ENCODE peak calls at places on chromosomes 3 and 15, in eight cellular contexts. One of them, this sample, is unnamed.

GRCh38 chr3:104564045-104564643 is 802.6 kb upstream of the ALCAM start:
- DNase-seq in activated CD8-positive, alpha-beta memory T cell treated with anti-CD3 and anti-CD28 coated beads for 48 hours: peak
- DNase-seq in WERI-Rb-1: peak
- DNase-seq in sciatic nerve: peak
- DNase-seq in anterior cingulate cortex: peak
- DNase-seq in fibroblast of lung: peak
- DNase-seq in stimulated activated CD4-positive, alpha-beta T cell treated with anti-CD3 and anti-CD28 coated beads, Interleukin-1b, Interleukin-23, amount 100 ng/mL, for 24 hours: peak
- DNase-seq in caudate nucleus: no peak
- DNase-seq in this sample: peak

GRCh38 chr15:52527196-52527897 is 1.3 kb downstream of the MYO5A start:
- DNase-seq in sciatic nerve: no peak
- DNase-seq in WERI-Rb-1: no peak
- DNase-seq in anterior cingulate cortex: no peak
- DNase-seq in stimulated activated CD4-positive, alpha-beta T cell treated with anti-CD3 and anti-CD28 coated beads, Interleukin-1b, Interleukin-23, amount 100 ng/mL, for 24 hours: no peak
- DNase-seq in activated CD8-positive, alpha-beta memory T cell treated with anti-CD3 and anti-CD28 coated beads for 48 hours: no peak
- DNase-seq in caudate nucleus: no peak
- DNase-seq in fibroblast of lung: no peak
- DNase-seq in this sample: no peak

GRCh38 chr3:159788291-159788690 is 200.3 kb upstream of the IL12A start:
- DNase-seq in stimulated activated CD4-positive, alpha-beta T cell treated with anti-CD3 and anti-CD28 coated beads, Interleukin-1b, Interleukin-23, amount 100 ng/mL, for 24 hours: no peak
- DNase-seq in fibroblast of lung: peak
- DNase-seq in anterior cingulate cortex: no peak
- DNase-seq in WERI-Rb-1: no peak
- DNase-seq in activated CD8-positive, alpha-beta memory T cell treated with anti-CD3 and anti-CD28 coated beads for 48 hours: no peak
- DNase-seq in caudate nucleus: no peak
- DNase-seq in sciatic nerve: no peak
- DNase-seq in this sample: no peak

GRCh38 chr3:152402698-152403456 is 134.1 kb downstream of the MBNL1 start:
- DNase-seq in stimulated activated CD4-positive, alpha-beta T cell treated with anti-CD3 and anti-CD28 coated beads, Interleukin-1b, Interleukin-23, amount 100 ng/mL, for 24 hours: no peak
- DNase-seq in anterior cingulate cortex: no peak
- DNase-seq in activated CD8-positive, alpha-beta memory T cell treated with anti-CD3 and anti-CD28 coated beads for 48 hours: no peak
- DNase-seq in WERI-Rb-1: no peak
- DNase-seq in fibroblast of lung: peak
- DNase-seq in caudate nucleus: no peak
- DNase-seq in sciatic nerve: no peak
- DNase-seq in this sample: no peak

GRCh38 chr3:169325821-169326220 is 337.7 kb downstream of the MECOM start:
- DNase-seq in caudate nucleus: no peak
- DNase-seq in fibroblast of lung: no peak
- DNase-seq in sciatic nerve: no peak
- DNase-seq in stimulated activated CD4-positive, alpha-beta T cell treated with anti-CD3 and anti-CD28 coated beads, Interleukin-1b, Interleukin-23, amount 100 ng/mL, for 24 hours: no peak
- DNase-seq in WERI-Rb-1: no peak
- DNase-seq in anterior cingulate cortex: no peak
- DNase-seq in activated CD8-positive, alpha-beta memory T cell treated with anti-CD3 and anti-CD28 coated beads for 48 hours: no peak
- DNase-seq in this sample: no peak

GRCh38 chr15:33559207-33559890 is 248.6 kb downstream of the RYR3 start:
- DNase-seq in anterior cingulate cortex: no peak
- DNase-seq in fibroblast of lung: no peak
- DNase-seq in sciatic nerve: no peak
- DNase-seq in WERI-Rb-1: no peak
- DNase-seq in activated CD8-positive, alpha-beta memory T cell treated with anti-CD3 and anti-CD28 coated beads for 48 hours: no peak
- DNase-seq in caudate nucleus: no peak
- DNase-seq in stimulated activated CD4-positive, alpha-beta T cell treated with anti-CD3 and anti-CD28 coated beads, Interleukin-1b, Interleukin-23, amount 100 ng/mL, for 24 hours: no peak
- DNase-seq in this sample: no peak

GRCh38 chr3:74624301-74624700 is 9.8 kb upstream of the CNTN3 start:
- DNase-seq in anterior cingulate cortex: no peak
- DNase-seq in sciatic nerve: no peak
- DNase-seq in caudate nucleus: no peak
- DNase-seq in WERI-Rb-1: no peak
- DNase-seq in stimulated activated CD4-positive, alpha-beta T cell treated with anti-CD3 and anti-CD28 coated beads, Interleukin-1b, Interleukin-23, amount 100 ng/mL, for 24 hours: no peak
- DNase-seq in activated CD8-positive, alpha-beta memory T cell treated with anti-CD3 and anti-CD28 coated beads for 48 hours: no peak
- DNase-seq in fibroblast of lung: peak
- DNase-seq in this sample: no peak

GRCh38 chr3:61855211-61855610 is 293.8 kb downstream of the PTPRG start:
- DNase-seq in caudate nucleus: no peak
- DNase-seq in WERI-Rb-1: no peak
- DNase-seq in fibroblast of lung: peak
- DNase-seq in stimulated activated CD4-positive, alpha-beta T cell treated with anti-CD3 and anti-CD28 coated beads, Interleukin-1b, Interleukin-23, amount 100 ng/mL, for 24 hours: no peak
- DNase-seq in sciatic nerve: no peak
- DNase-seq in activated CD8-positive, alpha-beta memory T cell treated with anti-CD3 and anti-CD28 coated beads for 48 hours: no peak
- DNase-seq in anterior cingulate cortex: no peak
- DNase-seq in this sample: no peak

GRCh38 chr3:192122832-192123594 is 604.3 kb downstream of the FGF12 start:
- DNase-seq in sciatic nerve: no peak
- DNase-seq in stimulated activated CD4-positive, alpha-beta T cell treated with anti-CD3 and anti-CD28 coated beads, Interleukin-1b, Interleukin-23, amount 100 ng/mL, for 24 hours: no peak
- DNase-seq in activated CD8-positive, alpha-beta memory T cell treated with anti-CD3 and anti-CD28 coated beads for 48 hours: no peak
- DNase-seq in WERI-Rb-1: no peak
- DNase-seq in fibroblast of lung: peak
- DNase-seq in caudate nucleus: no peak
- DNase-seq in anterior cingulate cortex: no peak
- DNase-seq in this sample: no peak

GRCh38 chr3:126025862-126026261 is 56.9 kb downstream of the ROPN1B start:
- DNase-seq in sciatic nerve: no peak
- DNase-seq in activated CD8-positive, alpha-beta memory T cell treated with anti-CD3 and anti-CD28 coated beads for 48 hours: no peak
- DNase-seq in stimulated activated CD4-positive, alpha-beta T cell treated with anti-CD3 and anti-CD28 coated beads, Interleukin-1b, Interleukin-23, amount 100 ng/mL, for 24 hours: no peak
- DNase-seq in caudate nucleus: no peak
- DNase-seq in anterior cingulate cortex: no peak
- DNase-seq in fibroblast of lung: no peak
- DNase-seq in WERI-Rb-1: no peak
- DNase-seq in this sample: no peak

GRCh38 chr3:81886081-81886480 is 124.6 kb upstream of the GBE1 start:
- DNase-seq in WERI-Rb-1: no peak
- DNase-seq in activated CD8-positive, alpha-beta memory T cell treated with anti-CD3 and anti-CD28 coated beads for 48 hours: no peak
- DNase-seq in caudate nucleus: no peak
- DNase-seq in fibroblast of lung: peak
- DNase-seq in anterior cingulate cortex: no peak
- DNase-seq in sciatic nerve: no peak
- DNase-seq in stimulated activated CD4-positive, alpha-beta T cell treated with anti-CD3 and anti-CD28 coated beads, Interleukin-1b, Interleukin-23, amount 100 ng/mL, for 24 hours: no peak
- DNase-seq in this sample: no peak

GRCh38 chr3:78847203-78847602 is 920.6 kb downstream of the ROBO1 start:
- DNase-seq in WERI-Rb-1: peak
- DNase-seq in caudate nucleus: no peak
- DNase-seq in stimulated activated CD4-positive, alpha-beta T cell treated with anti-CD3 and anti-CD28 coated beads, Interleukin-1b, Interleukin-23, amount 100 ng/mL, for 24 hours: no peak
- DNase-seq in fibroblast of lung: no peak
- DNase-seq in anterior cingulate cortex: no peak
- DNase-seq in activated CD8-positive, alpha-beta memory T cell treated with anti-CD3 and anti-CD28 coated beads for 48 hours: no peak
- DNase-seq in sciatic nerve: no peak
- DNase-seq in this sample: no peak

GRCh38 chr3:17581421-17582080 is 160.9 kb downstream of the TBC1D5 start:
- DNase-seq in anterior cingulate cortex: no peak
- DNase-seq in fibroblast of lung: no peak
- DNase-seq in stimulated activated CD4-positive, alpha-beta T cell treated with anti-CD3 and anti-CD28 coated beads, Interleukin-1b, Interleukin-23, amount 100 ng/mL, for 24 hours: no peak
- DNase-seq in WERI-Rb-1: no peak
- DNase-seq in activated CD8-positive, alpha-beta memory T cell treated with anti-CD3 and anti-CD28 coated beads for 48 hours: no peak
- DNase-seq in caudate nucleus: no peak
- DNase-seq in sciatic nerve: no peak
- DNase-seq in this sample: no peak